ENCODE peak calls at places on chromosomes 3 and 15, in four cellular contexts. One of them, this sample, is unnamed.

GRCh38 chr3:102353804-102354203 is 81.0 kb upstream of the ZPLD1 start:
- DNase-seq in A549: no peak
- DNase-seq in esophagus muscularis mucosa: no peak
- DNase-seq in HepG2: no peak
- DNase-seq in this sample: no peak

GRCh38 chr3:159762981-159763465 is 225.6 kb upstream of the IL12A start:
- DNase-seq in A549: peak; percentile 89
- DNase-seq in esophagus muscularis mucosa: no peak
- DNase-seq in HepG2: no peak
- DNase-seq in this sample: peak; percentile 24

GRCh38 chr3:131549340-131549739 is 46.6 kb upstream of the MRPL3 start:
- DNase-seq in A549: peak; percentile 29
- DNase-seq in esophagus muscularis mucosa: no peak
- DNase-seq in HepG2: no peak
- DNase-seq in this sample: no peak

GRCh38 chr3:109188726-109189125 is 52.2 kb downstream of the C3orf85 start:
- DNase-seq in A549: no peak
- DNase-seq in esophagus muscularis mucosa: no peak
- DNase-seq in HepG2: no peak
- DNase-seq in this sample: peak; percentile 10

GRCh38 chr15:29835301-29835700 is 13.0 kb upstream of the TJP1 start:
- DNase-seq in A549: no peak
- DNase-seq in esophagus muscularis mucosa: no peak
- DNase-seq in HepG2: no peak
- DNase-seq in this sample: no peak

GRCh38 chr3:60431599-60431958 is 819.7 kb downstream of the FHIT start:
- DNase-seq in A549: peak; percentile 1
- DNase-seq in esophagus muscularis mucosa: no peak
- DNase-seq in HepG2: no peak
- DNase-seq in this sample: no peak

GRCh38 chr3:21859124-21859781 is 108.2 kb upstream of the ZNF385D start:
- DNase-seq in A549: no peak
- DNase-seq in esophagus muscularis mucosa: no peak
- DNase-seq in HepG2: no peak
- DNase-seq in this sample: no peak

GRCh38 chr15:76979331-76979925 is 15.5 kb upstream of the PSTPIP1 start:
- DNase-seq in A549: no peak
- DNase-seq in esophagus muscularis mucosa: no peak
- DNase-seq in HepG2: no peak
- DNase-seq in this sample: no peak

GRCh38 chr15:100944237-100944875 is 25.2 kb downstream of the LRRK1 start:
- DNase-seq in A549: no peak
- DNase-seq in esophagus muscularis mucosa: no peak
- DNase-seq in HepG2: no peak
- DNase-seq in this sample: no peak

GRCh38 chr15:25727116-25727515 is 136.0 kb downstream of the ATP10A start:
- DNase-seq in A549: no peak
- DNase-seq in esophagus muscularis mucosa: peak; percentile 70
- DNase-seq in HepG2: no peak
- DNase-seq in this sample: no peak

GRCh38 chr3:153595186-153595815 is 433.3 kb downstream of the RAP2B start:
- DNase-seq in A549: peak; percentile 33
- DNase-seq in esophagus muscularis mucosa: no peak
- DNase-seq in HepG2: peak; percentile 18
- DNase-seq in this sample: no peak

GRCh38 chr15:85766007-85766831 is 28.5 kb downstream of the KLHL25 start:
- DNase-seq in A549: no peak
- DNase-seq in esophagus muscularis mucosa: no peak
- DNase-seq in HepG2: no peak
- DNase-seq in this sample: no peak

GRCh38 chr3:58051196-58051595 is 43.0 kb downstream of the FLNB start:
- DNase-seq in A549: peak; percentile 65
- DNase-seq in esophagus muscularis mucosa: no peak
- DNase-seq in HepG2: no peak
- DNase-seq in this sample: peak; percentile 29

GRCh38 chr15:67116742-67117141 is 51.3 kb downstream of the SMAD3 start:
- DNase-seq in A549: peak; percentile 90
- DNase-seq in esophagus muscularis mucosa: no peak
- DNase-seq in HepG2: peak; percentile 37
- DNase-seq in this sample: no peak

GRCh38 chr15:101784644-101785043 is 18.7 kb upstream of the OR4F6 start:
- DNase-seq in A549: no peak
- DNase-seq in esophagus muscularis mucosa: no peak
- DNase-seq in HepG2: no peak
- DNase-seq in this sample: no peak

GRCh38 chr15:72532991-72533601 is 59.0 kb downstream of the ARIH1 start:
- DNase-seq in A549: peak; percentile 26
- DNase-seq in esophagus muscularis mucosa: no peak
- DNase-seq in HepG2: peak; percentile 12
- DNase-seq in this sample: peak; percentile 15

GRCh38 chr3:58306662-58307286 is 454 bp downstream of the HTD2 start:
- DNase-seq in A549: peak; percentile 40
- DNase-seq in esophagus muscularis mucosa: no peak
- DNase-seq in HepG2: peak; percentile 55
- DNase-seq in this sample: peak; percentile 34

GRCh38 chr15:92079047-92079446 is 225.5 kb downstream of the SLCO3A1 start:
- DNase-seq in A549: peak; percentile 66
- DNase-seq in esophagus muscularis mucosa: no peak
- DNase-seq in HepG2: peak; percentile 15
- DNase-seq in this sample: no peak

DNA sequence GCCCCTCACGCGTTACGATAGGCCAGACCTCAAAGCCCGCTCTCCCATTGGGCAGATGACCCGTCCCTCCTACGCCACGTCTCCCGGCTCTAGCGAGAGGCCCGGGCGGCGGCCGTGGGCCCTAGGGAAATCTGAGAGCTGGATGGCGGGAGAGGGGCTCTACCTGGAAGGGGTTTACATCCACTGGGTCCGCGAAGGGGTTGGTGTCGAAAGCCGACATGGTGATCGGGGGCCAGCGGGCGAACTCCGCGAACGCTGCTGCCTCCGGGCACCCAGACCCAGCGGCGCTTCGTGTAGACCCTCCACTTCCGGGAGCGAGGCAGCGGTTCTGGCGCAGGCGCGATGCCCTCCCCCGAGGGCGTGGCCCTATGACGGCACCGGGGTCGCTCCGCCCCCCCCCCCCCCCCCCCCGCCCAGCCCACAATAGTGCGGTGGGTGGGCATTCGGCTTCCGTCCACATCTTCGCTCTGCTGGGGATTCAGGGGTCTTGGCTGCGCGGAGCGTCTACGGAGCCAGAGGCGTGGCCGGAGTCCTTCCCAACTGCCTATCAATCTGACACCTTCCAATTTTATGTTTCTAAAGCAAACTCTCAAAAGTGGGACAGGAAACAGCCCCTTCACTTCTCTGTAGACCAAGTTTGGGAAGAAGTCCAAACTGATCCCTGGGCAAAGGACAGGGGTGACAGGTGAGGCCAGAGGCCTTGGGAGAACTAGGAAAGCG is at the start of gene SCAMP2:
- DNase-seq in A549: peak; percentile 97
- DNase-seq in esophagus muscularis mucosa: peak; percentile 98
- DNase-seq in HepG2: peak; percentile 91
- DNase-seq in this sample: peak; percentile 94
- H3K27ac ChIP-seq in A549: peak within 1 kb of the TSS; percentile 91
- H3K27ac ChIP-seq in esophagus muscularis mucosa: peak within 1 kb of the TSS; percentile 90
- H3K27ac ChIP-seq in HepG2: peak within 1 kb of the TSS; percentile 93
- H3K27ac ChIP-seq in this sample: peak within 1 kb of the TSS; percentile 97

GRCh38 chr15:58559904-58560588 is 128.3 kb downstream of the LIPC start:
- DNase-seq in A549: no peak
- DNase-seq in esophagus muscularis mucosa: peak; percentile 14
- DNase-seq in HepG2: no peak
- DNase-seq in this sample: no peak

GRCh38 chr15:58561321-58561720 is 129.5 kb downstream of the LIPC start:
- DNase-seq in A549: no peak
- DNase-seq in esophagus muscularis mucosa: no peak
- DNase-seq in HepG2: no peak
- DNase-seq in this sample: no peak

GRCh38 chr15:58556028-58556361 is 124.2 kb downstream of the LIPC start:
- DNase-seq in A549: no peak
- DNase-seq in esophagus muscularis mucosa: no peak
- DNase-seq in HepG2: no peak
- DNase-seq in this sample: no peak

GRCh38 chr15:58556541-58556940 is 124.8 kb downstream of the LIPC start:
- DNase-seq in A549: no peak
- DNase-seq in esophagus muscularis mucosa: no peak
- DNase-seq in HepG2: no peak
- DNase-seq in this sample: no peak

GRCh38 chr15:58558777-58559176 is 127.0 kb downstream of the LIPC start:
- DNase-seq in A549: no peak
- DNase-seq in esophagus muscularis mucosa: no peak
- DNase-seq in HepG2: no peak
- DNase-seq in this sample: peak; percentile 26
- TF ChIP-seq CTCF in A549: no peak
- TF ChIP-seq CTCF in esophagus muscularis mucosa: no peak
- TF ChIP-seq CTCF in HepG2: no peak
- TF ChIP-seq CTCF in this sample: peak; percentile 30

GRCh38 chr15:96329403-96329981 is 1.0 kb upstream of the NR2F2 start:
- DNase-seq in A549: peak; percentile 10
- DNase-seq in esophagus muscularis mucosa: no peak
- DNase-seq in HepG2: no peak
- DNase-seq in this sample: no peak

GRCh38 chr15:96331942-96332853 is 1.7 kb downstream of the NR2F2 start:
- DNase-seq in A549: peak; percentile 79
- DNase-seq in esophagus muscularis mucosa: no peak
- DNase-seq in HepG2: no peak
- DNase-seq in this sample: peak; percentile 75

GRCh38 chr15:96330064-96330449 is 443 bp upstream of the NR2F2 start:
- DNase-seq in A549: peak; percentile 82
- DNase-seq in esophagus muscularis mucosa: no peak
- DNase-seq in HepG2: no peak
- DNase-seq in this sample: no peak

GRCh38 chr15:96331141-96331941 is 841 bp downstream of the NR2F2 start:
- DNase-seq in A549: peak; percentile 58
- DNase-seq in esophagus muscularis mucosa: no peak
- DNase-seq in HepG2: no peak
- DNase-seq in this sample: peak; percentile 22

DNA sequence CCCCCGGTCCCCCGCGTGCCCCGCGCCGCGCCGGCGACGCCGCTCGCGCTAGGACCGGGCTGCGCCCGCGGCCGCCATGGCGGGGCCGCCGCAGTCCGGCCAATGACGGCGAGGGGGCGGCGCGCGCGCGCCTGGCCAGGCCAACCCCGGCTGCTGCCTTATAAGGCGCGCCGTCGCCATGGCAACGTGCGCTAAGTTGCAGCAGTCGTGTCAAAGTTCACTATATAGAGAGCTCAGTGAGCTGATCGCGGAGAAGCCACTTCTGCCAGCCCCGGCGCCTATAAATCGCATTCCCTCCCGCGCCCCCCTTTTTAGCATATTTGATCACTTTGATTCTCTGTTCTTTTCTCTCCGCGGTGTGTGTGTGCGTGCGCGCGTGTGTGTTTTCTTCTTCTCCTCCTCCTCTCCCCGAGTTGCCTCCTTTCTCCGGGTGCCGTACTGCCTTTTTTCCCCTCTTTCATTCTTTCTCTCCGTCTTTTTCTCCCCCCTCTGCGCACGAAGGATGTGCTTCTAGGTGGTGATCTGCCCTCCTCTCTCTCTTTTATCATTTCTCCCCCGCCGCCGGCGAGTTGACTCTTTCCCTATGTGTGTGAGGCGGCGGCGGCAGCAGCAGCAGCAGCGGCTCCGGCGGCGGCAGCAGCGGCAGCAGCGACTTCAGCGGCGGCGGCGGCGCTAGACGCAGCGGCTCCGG is at the start of gene NR2F2:
- DNase-seq in A549: peak; percentile 98
- DNase-seq in esophagus muscularis mucosa: peak; percentile 98
- DNase-seq in HepG2: peak; percentile 95
- DNase-seq in this sample: peak; percentile 99
- TF ChIP-seq POLR2A in A549: peak; percentile 63
- TF ChIP-seq POLR2A in esophagus muscularis mucosa: peak; percentile 32
- TF ChIP-seq POLR2A in HepG2: peak; percentile 83
- TF ChIP-seq POLR2A in this sample: peak; percentile 98

GRCh38 chr3:123683146-123683545 is 98.3 kb upstream of the HACD2 start:
- DNase-seq in A549: no peak
- DNase-seq in esophagus muscularis mucosa: no peak
- DNase-seq in HepG2: no peak
- DNase-seq in this sample: no peak
- H3K27ac ChIP-seq in A549: no peak overlapping the region
- H3K27ac ChIP-seq in esophagus muscularis mucosa: peak overlapping the region; percentile 95
- H3K27ac ChIP-seq in HepG2: no peak overlapping the region
- H3K27ac ChIP-seq in this sample: no peak overlapping the region

DNA sequence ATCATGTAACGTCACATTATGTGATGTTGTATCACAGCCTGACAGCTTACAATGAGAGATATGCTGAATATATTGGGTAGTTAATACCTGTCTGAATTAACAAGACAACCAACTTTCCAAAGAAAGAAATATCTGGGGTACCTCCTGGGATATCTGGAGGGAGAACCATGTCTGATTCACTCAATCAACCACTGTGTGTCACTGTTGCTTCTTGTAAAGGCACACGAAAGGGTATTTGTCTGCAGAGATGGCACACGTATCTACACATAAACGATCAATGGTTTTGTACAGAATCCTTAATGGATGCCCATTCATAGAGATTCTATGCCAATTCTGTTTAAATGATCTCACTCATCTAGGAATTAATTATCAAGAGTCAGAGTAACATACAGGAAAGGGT is 252.1 kb upstream of the TMCO5A start:
- DNase-seq in A549: peak; percentile 2
- DNase-seq in esophagus muscularis mucosa: no peak
- DNase-seq in HepG2: peak; percentile 5
- DNase-seq in this sample: no peak
- TF ChIP-seq CTCF in A549: no peak
- TF ChIP-seq CTCF in esophagus muscularis mucosa: no peak
- TF ChIP-seq CTCF in HepG2: peak; percentile 36
- TF ChIP-seq CTCF in this sample: peak; percentile 53

DNA sequence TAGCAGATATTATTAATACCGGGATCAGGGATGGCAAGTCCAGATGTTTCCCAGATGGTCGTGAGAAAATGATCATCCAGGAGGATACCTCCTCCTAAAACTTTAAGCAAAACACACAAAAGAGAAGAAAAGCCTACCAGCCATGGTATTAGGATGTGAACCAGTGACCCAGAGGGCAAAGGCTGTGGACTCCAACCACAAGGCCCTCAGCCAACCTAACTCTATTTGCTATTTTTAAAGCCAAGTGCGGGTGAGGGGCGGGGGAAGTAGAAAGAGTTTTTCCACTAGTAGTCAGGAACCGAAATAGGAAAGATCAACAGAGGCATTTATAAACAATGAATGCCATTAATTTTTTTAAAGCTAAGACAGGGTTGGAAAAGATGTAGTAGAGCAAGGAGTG is 77.4 kb downstream of the STAC start:
- DNase-seq in A549: no peak
- DNase-seq in esophagus muscularis mucosa: no peak
- DNase-seq in HepG2: no peak
- DNase-seq in this sample: no peak
- TF ChIP-seq POLR2A in A549: no peak
- TF ChIP-seq POLR2A in esophagus muscularis mucosa: no peak
- TF ChIP-seq POLR2A in HepG2: no peak
- TF ChIP-seq POLR2A in this sample: no peak

GRCh38 chr3:52531636-52532516 is 1.8 kb downstream of the NT5DC2 start:
- DNase-seq in A549: no peak
- DNase-seq in esophagus muscularis mucosa: no peak
- DNase-seq in HepG2: no peak
- DNase-seq in this sample: no peak
- H3K27ac ChIP-seq in A549: peak overlapping the region; percentile 94
- H3K27ac ChIP-seq in esophagus muscularis mucosa: peak overlapping the region; percentile 79
- H3K27ac ChIP-seq in HepG2: peak overlapping the region; percentile 66
- H3K27ac ChIP-seq in this sample: no peak overlapping the region